ENCODE peak calls at places on chromosomes 7 and 10, in four cellular contexts. One of them, this sample, is unnamed.

GRCh38 chr7:85065306-85065705 is 121.5 kb downstream of the SEMA3D start:
- DNase-seq in activated CD4-positive, alpha-beta T cell treated with anti-CD3 and anti-CD28 coated beads, Interleukin-2, amount 50 U/mL, for 1 hour: no peak
- DNase-seq in NCI-H2081: no peak
- DNase-seq in amniotic stem cell: no peak
- DNase-seq in this sample: no peak

GRCh38 chr10:97549587-97550322 is 22.8 kb upstream of the ANKRD2 start:
- DNase-seq in activated CD4-positive, alpha-beta T cell treated with anti-CD3 and anti-CD28 coated beads, Interleukin-2, amount 50 U/mL, for 1 hour: no peak
- DNase-seq in NCI-H2081: no peak
- DNase-seq in amniotic stem cell: no peak
- DNase-seq in this sample: no peak

GRCh38 chr7:76246804-76247389 is 45.2 kb downstream of the SRRM3 start:
- DNase-seq in activated CD4-positive, alpha-beta T cell treated with anti-CD3 and anti-CD28 coated beads, Interleukin-2, amount 50 U/mL, for 1 hour: no peak
- DNase-seq in NCI-H2081: peak
- DNase-seq in amniotic stem cell: no peak
- DNase-seq in this sample: no peak

GRCh38 chr10:636769-637168 is 52.7 kb downstream of the DIP2C start:
- DNase-seq in activated CD4-positive, alpha-beta T cell treated with anti-CD3 and anti-CD28 coated beads, Interleukin-2, amount 50 U/mL, for 1 hour: no peak
- DNase-seq in NCI-H2081: no peak
- DNase-seq in amniotic stem cell: no peak
- DNase-seq in this sample: no peak

GRCh38 chr10:69774596-69774995 is 27.1 kb upstream of the COL13A1 start:
- DNase-seq in activated CD4-positive, alpha-beta T cell treated with anti-CD3 and anti-CD28 coated beads, Interleukin-2, amount 50 U/mL, for 1 hour: no peak
- DNase-seq in NCI-H2081: no peak
- DNase-seq in amniotic stem cell: no peak
- DNase-seq in this sample: no peak

GRCh38 chr7:70093496-70093895 is 495.2 kb downstream of the AUTS2 start:
- DNase-seq in activated CD4-positive, alpha-beta T cell treated with anti-CD3 and anti-CD28 coated beads, Interleukin-2, amount 50 U/mL, for 1 hour: no peak
- DNase-seq in NCI-H2081: peak
- DNase-seq in amniotic stem cell: no peak
- DNase-seq in this sample: no peak

GRCh38 chr7:51139796-51140195 is 176.8 kb downstream of the COBL start:
- DNase-seq in activated CD4-positive, alpha-beta T cell treated with anti-CD3 and anti-CD28 coated beads, Interleukin-2, amount 50 U/mL, for 1 hour: no peak
- DNase-seq in NCI-H2081: no peak
- DNase-seq in amniotic stem cell: no peak
- DNase-seq in this sample: no peak

GRCh38 chr7:11341285-11341944 is 367.7 kb downstream of the PHF14 start:
- DNase-seq in activated CD4-positive, alpha-beta T cell treated with anti-CD3 and anti-CD28 coated beads, Interleukin-2, amount 50 U/mL, for 1 hour: no peak
- DNase-seq in NCI-H2081: peak
- DNase-seq in amniotic stem cell: no peak
- DNase-seq in this sample: no peak

GRCh38 chr7:94848992-94849576 is 58.3 kb upstream of the PPP1R9A start:
- DNase-seq in activated CD4-positive, alpha-beta T cell treated with anti-CD3 and anti-CD28 coated beads, Interleukin-2, amount 50 U/mL, for 1 hour: no peak
- DNase-seq in NCI-H2081: no peak
- DNase-seq in amniotic stem cell: no peak
- DNase-seq in this sample: no peak

GRCh38 chr7:98860069-98860468 is 9.7 kb downstream of the TMEM130 start:
- DNase-seq in activated CD4-positive, alpha-beta T cell treated with anti-CD3 and anti-CD28 coated beads, Interleukin-2, amount 50 U/mL, for 1 hour: no peak
- DNase-seq in NCI-H2081: no peak
- DNase-seq in amniotic stem cell: no peak
- DNase-seq in this sample: no peak

GRCh38 chr7:46627038-46627315 is 705.9 kb upstream of the IGFBP3 start:
- DNase-seq in activated CD4-positive, alpha-beta T cell treated with anti-CD3 and anti-CD28 coated beads, Interleukin-2, amount 50 U/mL, for 1 hour: no peak
- DNase-seq in NCI-H2081: no peak
- DNase-seq in amniotic stem cell: no peak
- DNase-seq in this sample: no peak

GRCh38 chr7:137903382-137904169 is 56.8 kb upstream of the DGKI start:
- DNase-seq in activated CD4-positive, alpha-beta T cell treated with anti-CD3 and anti-CD28 coated beads, Interleukin-2, amount 50 U/mL, for 1 hour: peak
- DNase-seq in NCI-H2081: peak
- DNase-seq in amniotic stem cell: peak
- DNase-seq in this sample: peak

GRCh38 chr10:67306588-67307205 is 380.9 kb downstream of the LRRTM3 start:
- DNase-seq in activated CD4-positive, alpha-beta T cell treated with anti-CD3 and anti-CD28 coated beads, Interleukin-2, amount 50 U/mL, for 1 hour: no peak
- DNase-seq in NCI-H2081: peak
- DNase-seq in amniotic stem cell: peak
- DNase-seq in this sample: no peak

GRCh38 chr10:74329873-74330272 is 178.9 kb downstream of the ADK start:
- DNase-seq in activated CD4-positive, alpha-beta T cell treated with anti-CD3 and anti-CD28 coated beads, Interleukin-2, amount 50 U/mL, for 1 hour: no peak
- DNase-seq in NCI-H2081: no peak
- DNase-seq in amniotic stem cell: no peak
- DNase-seq in this sample: no peak

GRCh38 chr7:50209461-50210161 is 94.9 kb upstream of the IKZF1 start:
- DNase-seq in activated CD4-positive, alpha-beta T cell treated with anti-CD3 and anti-CD28 coated beads, Interleukin-2, amount 50 U/mL, for 1 hour: no peak
- DNase-seq in NCI-H2081: no peak
- DNase-seq in amniotic stem cell: no peak
- DNase-seq in this sample: no peak

GRCh38 chr7:92763636-92764423 is 72.5 kb downstream of the CDK6 start:
- DNase-seq in activated CD4-positive, alpha-beta T cell treated with anti-CD3 and anti-CD28 coated beads, Interleukin-2, amount 50 U/mL, for 1 hour: no peak
- DNase-seq in NCI-H2081: peak
- DNase-seq in amniotic stem cell: no peak
- DNase-seq in this sample: no peak

GRCh38 chr7:79702116-79702515 is 248.6 kb upstream of the MAGI2 start:
- DNase-seq in activated CD4-positive, alpha-beta T cell treated with anti-CD3 and anti-CD28 coated beads, Interleukin-2, amount 50 U/mL, for 1 hour: no peak
- DNase-seq in NCI-H2081: no peak
- DNase-seq in amniotic stem cell: no peak
- DNase-seq in this sample: no peak

GRCh38 chr7:36607206-36607515 is 117.1 kb downstream of the AOAH start:
- DNase-seq in activated CD4-positive, alpha-beta T cell treated with anti-CD3 and anti-CD28 coated beads, Interleukin-2, amount 50 U/mL, for 1 hour: no peak
- DNase-seq in NCI-H2081: no peak
- DNase-seq in amniotic stem cell: no peak
- DNase-seq in this sample: no peak

GRCh38 chr10:101046332-101047238 is 15.2 kb upstream of the KAZALD1 start:
- DNase-seq in activated CD4-positive, alpha-beta T cell treated with anti-CD3 and anti-CD28 coated beads, Interleukin-2, amount 50 U/mL, for 1 hour: no peak
- DNase-seq in NCI-H2081: no peak
- DNase-seq in amniotic stem cell: no peak
- DNase-seq in this sample: no peak

GRCh38 chr7:2050511-2050866 is 182.3 kb downstream of the MAD1L1 start:
- DNase-seq in activated CD4-positive, alpha-beta T cell treated with anti-CD3 and anti-CD28 coated beads, Interleukin-2, amount 50 U/mL, for 1 hour: no peak
- DNase-seq in NCI-H2081: no peak
- DNase-seq in amniotic stem cell: no peak
- DNase-seq in this sample: no peak

GRCh38 chr10:123585477-123586445 is 80.4 kb upstream of the GPR26 start:
- DNase-seq in activated CD4-positive, alpha-beta T cell treated with anti-CD3 and anti-CD28 coated beads, Interleukin-2, amount 50 U/mL, for 1 hour: no peak
- DNase-seq in NCI-H2081: no peak
- DNase-seq in amniotic stem cell: no peak
- DNase-seq in this sample: no peak

GRCh38 chr7:27156508-27156898 is at the start of gene HOXA7:
- DNase-seq in activated CD4-positive, alpha-beta T cell treated with anti-CD3 and anti-CD28 coated beads, Interleukin-2, amount 50 U/mL, for 1 hour: no peak
- DNase-seq in NCI-H2081: peak
- DNase-seq in amniotic stem cell: no peak
- DNase-seq in this sample: no peak

GRCh38 chr10:11810313-11810766 is 12.8 kb upstream of the PROSER2 start:
- DNase-seq in activated CD4-positive, alpha-beta T cell treated with anti-CD3 and anti-CD28 coated beads, Interleukin-2, amount 50 U/mL, for 1 hour: no peak
- DNase-seq in NCI-H2081: no peak
- DNase-seq in amniotic stem cell: no peak
- DNase-seq in this sample: no peak

GRCh38 chr10:82796510-82796909 is 921.5 kb downstream of the NRG3 start:
- DNase-seq in activated CD4-positive, alpha-beta T cell treated with anti-CD3 and anti-CD28 coated beads, Interleukin-2, amount 50 U/mL, for 1 hour: no peak
- DNase-seq in NCI-H2081: no peak
- DNase-seq in amniotic stem cell: no peak
- DNase-seq in this sample: no peak

GRCh38 chr7:149772236-149772820 is 1.1 kb downstream of the ZNF467 start:
- DNase-seq in activated CD4-positive, alpha-beta T cell treated with anti-CD3 and anti-CD28 coated beads, Interleukin-2, amount 50 U/mL, for 1 hour: peak
- DNase-seq in NCI-H2081: no peak
- DNase-seq in amniotic stem cell: no peak
- DNase-seq in this sample: no peak

GRCh38 chr10:101770331-101771215 is 5.3 kb downstream of the FGF8 start:
- DNase-seq in activated CD4-positive, alpha-beta T cell treated with anti-CD3 and anti-CD28 coated beads, Interleukin-2, amount 50 U/mL, for 1 hour: no peak
- DNase-seq in NCI-H2081: no peak
- DNase-seq in amniotic stem cell: no peak
- DNase-seq in this sample: no peak

GRCh38 chr7:111264111-111264868 is 173.4 kb downstream of the LRRN3 start:
- DNase-seq in activated CD4-positive, alpha-beta T cell treated with anti-CD3 and anti-CD28 coated beads, Interleukin-2, amount 50 U/mL, for 1 hour: no peak
- DNase-seq in NCI-H2081: no peak
- DNase-seq in amniotic stem cell: no peak
- DNase-seq in this sample: no peak

GRCh38 chr7:51899611-51900010 is 583.0 kb upstream of the COBL start:
- DNase-seq in activated CD4-positive, alpha-beta T cell treated with anti-CD3 and anti-CD28 coated beads, Interleukin-2, amount 50 U/mL, for 1 hour: no peak
- DNase-seq in NCI-H2081: no peak
- DNase-seq in amniotic stem cell: no peak
- DNase-seq in this sample: no peak

GRCh38 chr10:11546581-11546980 is 64.9 kb downstream of the USP6NL start:
- DNase-seq in activated CD4-positive, alpha-beta T cell treated with anti-CD3 and anti-CD28 coated beads, Interleukin-2, amount 50 U/mL, for 1 hour: no peak
- DNase-seq in NCI-H2081: no peak
- DNase-seq in amniotic stem cell: no peak
- DNase-seq in this sample: no peak

GRCh38 chr10:101158101-101159058 is 27.3 kb downstream of the TLX1 start:
- DNase-seq in activated CD4-positive, alpha-beta T cell treated with anti-CD3 and anti-CD28 coated beads, Interleukin-2, amount 50 U/mL, for 1 hour: no peak
- DNase-seq in NCI-H2081: no peak
- DNase-seq in amniotic stem cell: no peak
- DNase-seq in this sample: no peak

GRCh38 chr7:82067628-82068264 is 297.9 kb upstream of the HGF start:
- DNase-seq in activated CD4-positive, alpha-beta T cell treated with anti-CD3 and anti-CD28 coated beads, Interleukin-2, amount 50 U/mL, for 1 hour: no peak
- DNase-seq in NCI-H2081: no peak
- DNase-seq in amniotic stem cell: no peak
- DNase-seq in this sample: no peak

GRCh38 chr10:117221156-117221711 is 19.7 kb upstream of the SLC18A2 start:
- DNase-seq in activated CD4-positive, alpha-beta T cell treated with anti-CD3 and anti-CD28 coated beads, Interleukin-2, amount 50 U/mL, for 1 hour: no peak
- DNase-seq in NCI-H2081: no peak
- DNase-seq in amniotic stem cell: no peak
- DNase-seq in this sample: no peak

GRCh38 chr7:127437772-127438330 is 45.3 kb upstream of the ZNF800 start:
- DNase-seq in activated CD4-positive, alpha-beta T cell treated with anti-CD3 and anti-CD28 coated beads, Interleukin-2, amount 50 U/mL, for 1 hour: no peak
- DNase-seq in NCI-H2081: no peak
- DNase-seq in amniotic stem cell: peak
- DNase-seq in this sample: no peak

GRCh38 chr10:99344715-99345114 is 15.6 kb downstream of the CNNM1 start:
- DNase-seq in activated CD4-positive, alpha-beta T cell treated with anti-CD3 and anti-CD28 coated beads, Interleukin-2, amount 50 U/mL, for 1 hour: no peak
- DNase-seq in NCI-H2081: peak
- DNase-seq in amniotic stem cell: no peak
- DNase-seq in this sample: no peak

GRCh38 chr10:8146650-8147049 is 92.2 kb downstream of the GATA3 start:
- DNase-seq in activated CD4-positive, alpha-beta T cell treated with anti-CD3 and anti-CD28 coated beads, Interleukin-2, amount 50 U/mL, for 1 hour: no peak
- DNase-seq in NCI-H2081: no peak
- DNase-seq in amniotic stem cell: no peak
- DNase-seq in this sample: no peak

GRCh38 chr10:132186488-132187413 is at the start of gene DPYSL4:
- DNase-seq in activated CD4-positive, alpha-beta T cell treated with anti-CD3 and anti-CD28 coated beads, Interleukin-2, amount 50 U/mL, for 1 hour: peak
- DNase-seq in NCI-H2081: no peak
- DNase-seq in amniotic stem cell: no peak
- DNase-seq in this sample: no peak

GRCh38 chr7:47453093-47454056 is 128.5 kb downstream of the TNS3 start:
- DNase-seq in activated CD4-positive, alpha-beta T cell treated with anti-CD3 and anti-CD28 coated beads, Interleukin-2, amount 50 U/mL, for 1 hour: no peak
- DNase-seq in NCI-H2081: peak
- DNase-seq in amniotic stem cell: peak
- DNase-seq in this sample: peak

GRCh38 chr10:1048349-1048731 is 579 bp downstream of the IDI1 start:
- DNase-seq in activated CD4-positive, alpha-beta T cell treated with anti-CD3 and anti-CD28 coated beads, Interleukin-2, amount 50 U/mL, for 1 hour: peak
- DNase-seq in NCI-H2081: no peak
- DNase-seq in amniotic stem cell: no peak
- DNase-seq in this sample: peak